ENCODE peak calls at places on chromosomes 1 and 21, in nine cellular contexts. M is testis, V is hepatocyte, Q is WTC11, J is heart left ventricle, H is WERI-Rb-1, S is dorsolateral prefrontal cortex, X is foreskin fibroblast, B is epithelial cell of esophagus. Z is an unnamed sample.

GRCh38 chr1:32754282-32755097 is 51.9 kb upstream of the SYNC start:
- DNase-seq in M (peak), V (peak), Q (peak), J (no peak), H (peak), S (peak), X (peak), B (peak), Z (no peak)

GRCh38 chr21:35426897-35427296 is 377.8 kb upstream of the RUNX1 start:
- DNase-seq in M (no peak), V (no peak), Q (no peak), J (no peak), H (no peak), S (no peak), X (no peak), B (no peak), Z (no peak)

GRCh38 chr1:202319381-202320080 is 22.2 kb downstream of the UBE2T start:
- DNase-seq in M (no peak), V (no peak), Q (no peak), J (no peak), H (peak), S (no peak), X (no peak), B (peak), Z (no peak)

GRCh38 chr1:16073490-16074104 is at the start of gene FAM131C:
- DNase-seq in M (peak), V (peak), Q (peak), J (no peak), H (no peak), S (peak), X (peak), B (peak), Z (peak)

GRCh38 chr21:33761104-33762036 is 119.1 kb downstream of the ITSN1 start:
- DNase-seq in M (no peak), V (peak), Q (no peak), J (no peak), H (peak), S (no peak), X (peak), B (peak), Z (peak)

GRCh38 chr1:94101613-94101940 is 19.4 kb downstream of the ABCA4 start:
- DNase-seq in M (no peak), V (peak), Q (no peak), J (peak), H (no peak), S (no peak), X (no peak), B (no peak), Z (no peak)

GRCh38 chr1:110214454-110215404 is 4.6 kb downstream of the KCNC4 start:
- DNase-seq in M (peak), V (peak), Q (no peak), J (no peak), H (no peak), S (no peak), X (no peak), B (no peak), Z (no peak)

GRCh38 chr1:208025036-208025435 is 114.1 kb upstream of the CD34 start:
- DNase-seq in M (no peak), V (no peak), Q (no peak), J (no peak), H (no peak), S (no peak), X (peak), B (no peak), Z (no peak)

GRCh38 chr1:60388092-60388987 is 314.8 kb upstream of the C1orf87 start:
- DNase-seq in M (no peak), V (no peak), Q (no peak), J (no peak), H (no peak), S (no peak), X (peak), B (peak), Z (no peak)

GRCh38 chr1:192088496-192088895 is 69.8 kb upstream of the RGS18 start:
- DNase-seq in M (no peak), V (no peak), Q (no peak), J (no peak), H (no peak), S (no peak), X (no peak), B (no peak), Z (no peak)

GRCh38 chr1:40849801-40850592 is 12.2 kb downstream of the CITED4 start:
- DNase-seq in M (peak), V (peak), Q (peak), J (peak), H (peak), S (peak), X (peak), B (peak), Z (peak)

GRCh38 chr1:56168176-56168575 is 411.2 kb downstream of the PLPP3 start:
- DNase-seq in M (no peak), V (no peak), Q (no peak), J (no peak), H (no peak), S (no peak), X (no peak), B (no peak), Z (no peak)

GRCh38 chr1:99825098-99825497 is 25.1 kb upstream of the AGL start:
- DNase-seq in M (no peak), V (no peak), Q (no peak), J (no peak), H (no peak), S (no peak), X (no peak), B (no peak), Z (no peak)

GRCh38 chr1:245155186-245156040 is 628 bp downstream of the KIF26B start:
- DNase-seq in M (no peak), V (peak), Q (peak), J (no peak), H (peak), S (peak), X (peak), B (peak), Z (peak)

GRCh38 chr1:7228252-7228961 is 443.2 kb downstream of the CAMTA1 start:
- DNase-seq in M (no peak), V (no peak), Q (no peak), J (no peak), H (no peak), S (no peak), X (no peak), B (no peak), Z (no peak)

GRCh38 chr1:46342084-46342656 is 1.6 kb downstream of the NSUN4 start:
- DNase-seq in M (no peak), V (peak), Q (peak), J (no peak), H (no peak), S (no peak), X (peak), B (peak), Z (peak)

GRCh38 chr1:88873737-88874374 is 17.5 kb downstream of the GTF2B start:
- DNase-seq in M (no peak), V (no peak), Q (no peak), J (no peak), H (no peak), S (no peak), X (no peak), B (no peak), Z (no peak)

GRCh38 chr1:103125219-103125618 is 16.9 kb upstream of the COL11A1 start:
- DNase-seq in M (no peak), V (no peak), Q (no peak), J (no peak), H (no peak), S (no peak), X (peak), B (peak), Z (no peak)

GRCh38 chr21:45087022-45087823 is 12.8 kb downstream of the ADARB1 start:
- DNase-seq in M (no peak), V (no peak), Q (no peak), J (no peak), H (no peak), S (no peak), X (no peak), B (no peak), Z (no peak)

GRCh38 chr1:118564961-118565360 is 379.9 kb upstream of the SPAG17 start:
- DNase-seq in M (no peak), V (no peak), Q (no peak), J (no peak), H (no peak), S (no peak), X (no peak), B (no peak), Z (no peak)

GRCh38 chr1:118563969-118564951 is 379.2 kb upstream of the SPAG17 start:
- DNase-seq in M (no peak), V (peak), Q (no peak), J (no peak), H (no peak), S (no peak), X (peak), B (no peak), Z (peak)
- TF ChIP-seq CTCF in M (no peak), V (peak), Q (no peak), J (no peak), H (no peak), S (no peak), X (no peak), B (no peak), Z (no peak)

GRCh38 chr1:2823921-2824660 is 22.6 kb upstream of the TTC34 start:
- DNase-seq in M (no peak), V (no peak), Q (no peak), J (peak), H (no peak), S (no peak), X (no peak), B (no peak), Z (no peak)

GRCh38 chr1:2821373-2821955 is 20.0 kb upstream of the TTC34 start:
- DNase-seq in M (no peak), V (no peak), Q (no peak), J (no peak), H (no peak), S (no peak), X (no peak), B (no peak), Z (no peak)

GRCh38 chr1:2822621-2823145 is 21.2 kb upstream of the TTC34 start:
- DNase-seq in M (no peak), V (no peak), Q (no peak), J (peak), H (no peak), S (no peak), X (no peak), B (no peak), Z (no peak)

GRCh38 chr1:2820731-2821372 is 19.4 kb upstream of the TTC34 start:
- DNase-seq in M (no peak), V (no peak), Q (no peak), J (peak), H (no peak), S (no peak), X (no peak), B (no peak), Z (no peak)

DNA sequence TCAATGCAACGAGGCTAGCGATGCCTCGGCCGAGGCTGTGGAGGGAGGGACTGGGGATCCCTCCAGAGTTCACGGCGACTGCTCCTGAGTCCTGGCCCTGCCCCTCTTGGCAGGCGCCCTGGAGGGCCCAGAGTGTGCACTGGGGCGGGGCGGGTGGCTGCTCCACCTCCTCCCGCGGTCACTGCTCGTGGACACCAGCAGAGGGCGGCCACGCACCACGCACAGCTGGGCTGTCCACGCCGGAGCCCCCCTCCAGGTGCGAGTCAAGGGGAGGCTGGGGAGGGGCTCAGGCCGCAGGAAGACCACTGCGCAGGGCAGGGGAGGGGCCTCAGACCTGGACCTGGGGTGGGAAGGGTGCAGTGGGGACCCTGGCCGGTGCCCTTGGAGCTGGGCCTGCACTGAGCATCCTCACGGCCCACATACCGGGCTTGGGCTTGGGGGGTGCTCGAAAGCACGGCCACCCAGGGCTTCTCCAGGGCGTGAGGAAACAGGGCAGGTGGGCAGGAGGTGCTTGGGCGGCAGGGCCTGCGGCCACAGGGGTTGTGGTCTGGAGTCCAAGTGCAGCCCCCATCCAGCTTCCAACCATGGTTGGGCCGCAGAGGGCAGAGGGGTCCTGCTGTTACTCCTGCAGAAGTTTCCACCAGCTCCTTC is 20.6 kb upstream of the TTC34 start:
- DNase-seq in M (peak), V (no peak), Q (peak), J (peak), H (peak), S (peak), X (no peak), B (no peak), Z (peak)
- TF ChIP-seq CTCF in M (peak), V (no peak), Q (peak), J (peak), H (peak), S (no peak), X (no peak), B (no peak), Z (peak)

GRCh38 chr1:19067187-19067911 is 110.9 kb upstream of the IFFO2 start:
- DNase-seq in M (peak), V (no peak), Q (no peak), J (no peak), H (no peak), S (peak), X (no peak), B (no peak), Z (peak)
- TF ChIP-seq CTCF in M (no peak), V (no peak), Q (no peak), J (no peak), H (no peak), S (no peak), X (no peak), B (no peak), Z (no peak)

GRCh38 chr1:84920159-84920558 is 27.2 kb upstream of the LPAR3 start:
- DNase-seq in M (no peak), V (no peak), Q (no peak), J (no peak), H (no peak), S (no peak), X (no peak), B (no peak), Z (no peak)
- TF ChIP-seq CTCF in M (no peak), V (no peak), Q (no peak), J (no peak), H (no peak), S (no peak), X (no peak), B (no peak), Z (no peak)

GRCh38 chr1:215992620-215993019 is 425.5 kb downstream of the KCTD3 start:
- DNase-seq in M (no peak), V (no peak), Q (no peak), J (no peak), H (no peak), S (no peak), X (peak), B (peak), Z (peak)
- TF ChIP-seq CTCF in M (peak), V (peak), Q (no peak), J (peak), H (peak), S (no peak), X (peak), B (peak), Z (no peak)

GRCh38 chr1:6041432-6042062 is 4.1 kb upstream of the KCNAB2 start:
- DNase-seq in M (peak), V (peak), Q (peak), J (no peak), H (peak), S (peak), X (peak), B (peak), Z (peak)
- TF ChIP-seq CTCF in M (peak), V (peak), Q (peak), J (peak), H (peak), S (no peak), X (peak), B (peak), Z (peak)

GRCh38 chr1:53176452-53177344 is 19.9 kb upstream of the CPT2 start:
- DNase-seq in M (peak), V (peak), Q (no peak), J (peak), H (peak), S (no peak), X (peak), B (peak), Z (no peak)
- TF ChIP-seq CTCF in M (no peak), V (peak), Q (no peak), J (peak), H (peak), S (no peak), X (peak), B (peak), Z (no peak)